ENCODE peak calls at places on chromosomes 13 and 19, in five cellular contexts. H, P, U, S and B are unnamed samples.

GRCh38 chr13:50441141-50441540 is 402.4 kb downstream of the DLEU7 start:
- DNase-seq in P (no peak), H (no peak), U (no peak), S (no peak), B (no peak)

GRCh38 chr13:94214979-94215378 is 264.5 kb downstream of the DCT start:
- DNase-seq in U (no peak), H (no peak), S (no peak), P (no peak), B (no peak)

GRCh38 chr19:44643605-44644390 is at the start of gene PVR:
- DNase-seq in H (peak; percentile 78), S (peak; percentile 61), U (peak; percentile 71), P (peak; percentile 79), B (peak; percentile 61)

GRCh38 chr13:25288966-25289365 is 1.7 kb upstream of the MTMR6 start:
- DNase-seq in H (no peak), P (no peak), U (no peak), S (no peak), B (no peak)

GRCh38 chr13:44667950-44668349 is 91.8 kb upstream of the TSC22D1 start:
- DNase-seq in U (no peak), P (no peak), H (peak; percentile 37), S (no peak), B (no peak)

GRCh38 chr19:10166046-10166445 is 28.7 kb downstream of the DNMT1 start:
- DNase-seq in U (no peak), S (no peak), P (no peak), H (no peak), B (no peak)

GRCh38 chr13:26320766-26321165 is 66.8 kb downstream of the CDK8 start:
- DNase-seq in H (no peak), U (no peak), P (no peak), S (no peak), B (no peak)

GRCh38 chr19:7333198-7334118 is 15.3 kb upstream of the ARHGEF18 start:
- DNase-seq in P (peak; percentile 58), S (no peak), H (no peak), U (no peak), B (no peak)

GRCh38 chr13:40984670-40985366 is 34.3 kb downstream of the ELF1 start:
- DNase-seq in P (peak; percentile 16), U (no peak), H (no peak), S (no peak), B (no peak)

GRCh38 chr19:20664917-20665781 is 3.8 kb upstream of the ZNF626 start:
- DNase-seq in S (no peak), P (no peak), H (no peak), U (no peak), B (no peak)

GRCh38 chr13:67635754-67636153 is 405.6 kb upstream of the PCDH9 start:
- DNase-seq in S (no peak), P (no peak), U (no peak), H (peak; percentile 71), B (no peak)

GRCh38 chr19:12792853-12793289 is 1.6 kb downstream of the JUNB start:
- DNase-seq in S (no peak), U (no peak), H (no peak), P (peak; percentile 55), B (no peak)

GRCh38 chr19:15452111-15453047 is 2.6 kb upstream of the WIZ start:
- DNase-seq in H (peak; percentile 64), U (no peak), S (no peak), P (peak; percentile 97), B (no peak)

GRCh38 chr13:31204592-31204991 is 4.8 kb downstream of the B3GLCT start:
- DNase-seq in H (peak; percentile 72), P (no peak), S (no peak), U (no peak), B (no peak)

GRCh38 chr19:8965887-8966286 is 44.3 kb downstream of the MUC16 start:
- DNase-seq in H (no peak), U (no peak), S (no peak), P (no peak), B (no peak)

GRCh38 chr13:73970413-73971055 is 163.7 kb downstream of the KLF12 start:
- DNase-seq in P (no peak), H (no peak), S (no peak), U (no peak), B (no peak)

GRCh38 chr19:55113570-55114039 is 3.8 kb downstream of the PPP1R12C start:
- DNase-seq in S (no peak), H (peak; percentile 63), P (peak; percentile 75), U (no peak), B (no peak)

GRCh38 chr19:31427857-31428256 is 78.6 kb upstream of the TSHZ3 start:
- DNase-seq in H (no peak), U (no peak), S (no peak), P (no peak), B (no peak)

GRCh38 chr19:20359933-20360720 is 193.1 kb downstream of the ZNF486 start:
- DNase-seq in H (no peak), P (no peak), S (no peak), U (no peak), B (no peak)

GRCh38 chr13:97506511-97506910 is 72.5 kb downstream of the RAP2A start:
- DNase-seq in U (no peak), S (no peak), H (peak; percentile 80), P (peak; percentile 22), B (no peak)

GRCh38 chr19:39397360-39398296 is 6.5 kb downstream of the MED29 start:
- DNase-seq in P (peak; percentile 92), H (peak; percentile 77), S (peak; percentile 73), U (peak; percentile 65), B (peak; percentile 51)

GRCh38 chr19:45881909-45882528 is 3.9 kb downstream of the IRF2BP1 start:
- DNase-seq in S (no peak), U (peak; percentile 71), H (no peak), P (no peak), B (peak; percentile 59)

GRCh38 chr13:63107163-63107935 is 1691.7 kb upstream of the PCDH20 start:
- DNase-seq in U (no peak), H (no peak), P (no peak), S (no peak), B (no peak)

GRCh38 chr19:49216076-49216475 is 58.5 kb downstream of the TRPM4 start:
- DNase-seq in H (peak; percentile 45), S (no peak), P (no peak), U (no peak), B (no peak)

GRCh38 chr13:112887151-112887550 is 81.9 kb upstream of the MCF2L start:
- DNase-seq in S (no peak), H (no peak), U (peak; percentile 66), P (no peak), B (no peak)

GRCh38 chr19:51025809-51026553 is 435 bp downstream of the KLK11 start:
- DNase-seq in S (no peak), P (no peak), H (no peak), U (no peak), B (no peak)

GRCh38 chr13:89269737-89270136 is 1598.6 kb downstream of the SLITRK5 start:
- DNase-seq in P (no peak), U (no peak), S (no peak), H (no peak), B (no peak)